ENCODE peak calls at places on chromosome 1, in four cellular contexts. One of them, this sample, is unnamed.
A peak's percentile ranks its signal among the peaks of the same experiment; 100 is the strongest.

GRCh38 chr1:57494679-57495078 is 70.8 kb upstream of the DAB1 start:
- DNase-seq in HepG2: no peak
- DNase-seq in GM12878: no peak
- DNase-seq in K562: no peak
- DNase-seq in this sample: no peak

GRCh38 chr1:4219826-4220225 is 319.8 kb upstream of the C1orf174 start:
- DNase-seq in GM12878: no peak
- DNase-seq in HepG2: peak; percentile 20
- DNase-seq in K562: no peak
- DNase-seq in this sample: no peak

GRCh38 chr1:217062566-217062965 is 339.3 kb upstream of the ESRRG start:
- DNase-seq in K562: no peak
- DNase-seq in HepG2: no peak
- DNase-seq in GM12878: no peak
- DNase-seq in this sample: no peak

GRCh38 chr1:203572134-203572625 is 54.5 kb upstream of the ATP2B4 start:
- DNase-seq in K562: no peak
- DNase-seq in GM12878: no peak
- DNase-seq in HepG2: no peak
- DNase-seq in this sample: peak; percentile 50

GRCh38 chr1:26190373-26190987 is at the start of gene CATSPER4:
- DNase-seq in K562: peak; percentile 74
- DNase-seq in HepG2: peak; percentile 54
- DNase-seq in GM12878: no peak
- DNase-seq in this sample: peak; percentile 79

GRCh38 chr1:218294531-218294930 is 9.4 kb downstream of the RRP15 start:
- DNase-seq in K562: no peak
- DNase-seq in HepG2: no peak
- DNase-seq in GM12878: no peak
- DNase-seq in this sample: no peak

GRCh38 chr1:40766560-40766959 is 17.0 kb upstream of the KCNQ4 start:
- DNase-seq in GM12878: no peak
- DNase-seq in HepG2: no peak
- DNase-seq in K562: no peak
- DNase-seq in this sample: no peak

GRCh38 chr1:7450772-7451171 is 320.3 kb upstream of the VAMP3 start:
- DNase-seq in GM12878: no peak
- DNase-seq in HepG2: no peak
- DNase-seq in K562: no peak
- DNase-seq in this sample: no peak

GRCh38 chr1:232599178-232600041 is 30.5 kb downstream of the SIPA1L2 start:
- DNase-seq in GM12878: no peak
- DNase-seq in HepG2: no peak
- DNase-seq in K562: no peak
- DNase-seq in this sample: no peak

GRCh38 chr1:162734047-162734446 is 56.5 kb upstream of the HSD17B7 start:
- DNase-seq in K562: no peak
- DNase-seq in GM12878: no peak
- DNase-seq in HepG2: no peak
- DNase-seq in this sample: no peak

GRCh38 chr1:226714148-226714547 is 24.9 kb downstream of the ITPKB start:
- DNase-seq in GM12878: no peak
- DNase-seq in HepG2: no peak
- DNase-seq in K562: no peak
- DNase-seq in this sample: no peak

GRCh38 chr1:8010080-8010664 is 15.9 kb downstream of the ERRFI1 start:
- DNase-seq in HepG2: no peak
- DNase-seq in GM12878: no peak
- DNase-seq in K562: no peak
- DNase-seq in this sample: no peak

GRCh38 chr1:167899253-167899681 is 14.7 kb downstream of the ADCY10 start:
- DNase-seq in K562: no peak
- DNase-seq in GM12878: peak; percentile 55
- DNase-seq in HepG2: no peak
- DNase-seq in this sample: no peak

DNA sequence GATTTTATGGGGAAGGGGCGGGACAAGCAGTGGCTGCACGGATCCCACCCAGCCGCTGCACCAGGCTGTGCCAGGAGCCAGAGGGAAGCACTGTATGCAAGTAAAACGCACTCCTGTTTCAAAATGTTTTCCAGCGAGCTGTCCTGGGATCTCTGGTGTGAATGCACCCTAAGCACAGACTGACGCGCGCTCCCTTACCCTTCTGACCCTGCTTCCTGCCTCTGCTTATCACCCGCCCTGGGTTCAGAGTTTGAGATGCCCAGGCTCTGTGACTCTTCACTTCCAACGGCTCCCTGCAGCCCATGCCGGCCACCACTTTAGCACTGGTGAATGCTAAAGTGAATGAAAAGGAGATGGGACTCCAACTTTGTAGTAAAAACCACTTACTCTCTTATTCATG is 131.2 kb downstream of the RHOU start:
- DNase-seq in HepG2: peak; percentile 80
- DNase-seq in K562: no peak
- DNase-seq in GM12878: no peak
- DNase-seq in this sample: no peak
- TF ChIP-seq ATF2 in HepG2: no peak
- TF ChIP-seq ATF2 in K562: no peak
- TF ChIP-seq ATF2 in GM12878: no peak
- TF ChIP-seq ATF2 in this sample: no peak

GRCh38 chr1:199612976-199613774 is 414.3 kb upstream of the NR5A2 start:
- DNase-seq in K562: no peak
- DNase-seq in HepG2: no peak
- DNase-seq in GM12878: no peak
- DNase-seq in this sample: no peak
- TF ChIP-seq ESRRA in K562: no peak
- TF ChIP-seq ESRRA in HepG2: no peak
- TF ChIP-seq ESRRA in GM12878: no peak
- TF ChIP-seq ESRRA in this sample: no peak

GRCh38 chr1:230083746-230084407 is 16.8 kb downstream of the GALNT2 start:
- DNase-seq in GM12878: no peak
- DNase-seq in K562: no peak
- DNase-seq in HepG2: no peak
- DNase-seq in this sample: no peak

GRCh38 chr1:230085178-230085515 is 18.1 kb downstream of the GALNT2 start:
- DNase-seq in GM12878: no peak
- DNase-seq in K562: no peak
- DNase-seq in HepG2: no peak
- DNase-seq in this sample: no peak

GRCh38 chr1:230083053-230083452 is 16.0 kb downstream of the GALNT2 start:
- DNase-seq in K562: no peak
- DNase-seq in HepG2: no peak
- DNase-seq in GM12878: no peak
- DNase-seq in this sample: no peak

GRCh38 chr1:230086152-230086551 is 19.1 kb downstream of the GALNT2 start:
- DNase-seq in K562: no peak
- DNase-seq in HepG2: no peak
- DNase-seq in GM12878: no peak
- DNase-seq in this sample: no peak

DNA sequence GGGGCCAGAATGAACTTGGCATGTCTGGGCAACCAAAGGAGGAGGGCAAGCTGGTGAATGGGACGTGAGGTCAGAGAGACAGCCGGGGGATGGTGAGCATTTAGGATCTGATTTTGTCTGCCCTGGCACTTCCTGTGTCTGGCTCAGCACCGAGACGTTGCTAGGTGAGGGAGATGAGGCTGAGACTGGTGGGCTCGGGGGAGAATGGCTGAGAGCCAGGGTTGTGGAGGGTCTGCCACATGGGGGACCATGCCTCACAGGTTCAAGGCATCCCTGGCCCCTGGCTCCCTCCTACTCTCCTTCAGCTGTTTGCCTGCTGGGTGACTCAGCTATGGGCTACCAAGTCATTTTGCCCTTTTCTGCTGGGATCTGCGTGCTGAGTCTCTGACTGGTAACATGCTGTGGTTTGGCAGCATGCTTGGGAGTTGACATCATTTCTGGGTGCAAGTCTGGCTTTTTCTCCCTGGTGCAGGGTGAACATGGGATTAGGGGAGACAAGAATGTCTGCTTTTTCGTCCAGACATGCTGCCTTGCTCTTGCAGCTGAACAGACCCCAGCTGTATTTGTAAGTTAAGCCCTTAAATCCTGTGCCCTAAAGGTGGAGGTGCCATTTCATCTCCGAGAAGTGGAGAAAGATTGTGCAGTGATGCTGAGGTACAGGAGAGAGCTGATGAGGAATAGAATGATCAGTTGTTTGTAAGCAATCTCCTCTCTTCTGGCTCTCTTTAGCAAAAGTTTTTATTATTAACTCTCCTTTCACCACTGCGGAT is 17.6 kb downstream of the GALNT2 start:
- DNase-seq in K562: no peak
- DNase-seq in HepG2: peak; percentile 59
- DNase-seq in GM12878: no peak
- DNase-seq in this sample: no peak
- TF ChIP-seq ATF2 in K562: no peak
- TF ChIP-seq ATF2 in HepG2: no peak
- TF ChIP-seq ATF2 in GM12878: no peak
- TF ChIP-seq ATF2 in this sample: no peak

DNA sequence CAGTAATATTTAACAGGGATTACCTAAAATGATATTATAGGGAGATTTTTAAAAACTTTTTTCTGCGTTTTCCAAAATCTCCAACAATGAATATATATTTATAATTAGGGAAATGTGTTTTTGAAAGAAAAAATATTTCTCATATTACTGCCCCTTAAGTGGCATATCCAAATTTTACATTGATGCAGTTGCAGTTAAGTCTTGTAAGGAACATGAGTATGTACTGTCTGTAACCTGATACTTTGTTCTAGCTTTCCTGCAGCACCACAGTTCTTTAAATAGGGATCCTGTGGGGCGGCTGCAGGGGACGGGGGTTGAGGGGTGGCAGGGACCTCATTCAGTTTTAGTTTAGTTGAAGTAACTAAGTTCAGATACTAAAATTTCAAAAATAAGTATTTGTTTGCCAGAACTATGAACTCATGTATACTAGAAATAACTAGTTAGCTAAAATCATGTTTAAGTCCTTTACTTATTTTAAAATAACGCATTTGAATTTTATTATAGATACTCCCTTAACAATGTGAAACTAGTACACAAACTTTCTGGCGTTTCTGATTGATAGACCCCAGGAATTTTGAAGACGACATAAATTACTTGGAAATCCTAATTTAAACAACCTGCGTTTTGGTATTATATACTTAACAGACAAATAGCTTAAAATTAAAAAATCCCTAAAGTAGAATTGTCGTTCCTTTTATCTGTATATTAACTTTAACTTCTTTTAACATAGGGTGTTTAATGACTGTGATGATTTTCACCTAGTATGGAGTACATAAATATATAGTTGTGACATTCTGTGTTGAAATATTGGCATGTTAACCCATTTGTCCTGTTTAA is 639 bp upstream of the DNAJB4 start:
- DNase-seq in HepG2: peak; percentile 77
- DNase-seq in K562: peak; percentile 58
- DNase-seq in GM12878: peak; percentile 65
- DNase-seq in this sample: peak; percentile 45
- TF ChIP-seq ESRRA in HepG2: no peak
- TF ChIP-seq ESRRA in K562: no peak
- TF ChIP-seq ESRRA in GM12878: no peak
- TF ChIP-seq ESRRA in this sample: no peak

GRCh38 chr1:205977348-205978014 is 25.7 kb downstream of the RAB7B start:
- DNase-seq in GM12878: peak; percentile 23
- DNase-seq in K562: peak; percentile 90
- DNase-seq in HepG2: peak; percentile 67
- DNase-seq in this sample: peak; percentile 82

GRCh38 chr1:205981257-205981656 is 21.9 kb downstream of the RAB7B start:
- DNase-seq in HepG2: no peak
- DNase-seq in GM12878: no peak
- DNase-seq in K562: no peak
- DNase-seq in this sample: no peak

GRCh38 chr1:205978676-205979075 is 24.5 kb downstream of the RAB7B start:
- DNase-seq in K562: no peak
- DNase-seq in GM12878: no peak
- DNase-seq in HepG2: no peak
- DNase-seq in this sample: no peak

GRCh38 chr1:205979301-205979700 is 23.9 kb downstream of the RAB7B start:
- DNase-seq in K562: no peak
- DNase-seq in GM12878: no peak
- DNase-seq in HepG2: no peak
- DNase-seq in this sample: no peak

DNA sequence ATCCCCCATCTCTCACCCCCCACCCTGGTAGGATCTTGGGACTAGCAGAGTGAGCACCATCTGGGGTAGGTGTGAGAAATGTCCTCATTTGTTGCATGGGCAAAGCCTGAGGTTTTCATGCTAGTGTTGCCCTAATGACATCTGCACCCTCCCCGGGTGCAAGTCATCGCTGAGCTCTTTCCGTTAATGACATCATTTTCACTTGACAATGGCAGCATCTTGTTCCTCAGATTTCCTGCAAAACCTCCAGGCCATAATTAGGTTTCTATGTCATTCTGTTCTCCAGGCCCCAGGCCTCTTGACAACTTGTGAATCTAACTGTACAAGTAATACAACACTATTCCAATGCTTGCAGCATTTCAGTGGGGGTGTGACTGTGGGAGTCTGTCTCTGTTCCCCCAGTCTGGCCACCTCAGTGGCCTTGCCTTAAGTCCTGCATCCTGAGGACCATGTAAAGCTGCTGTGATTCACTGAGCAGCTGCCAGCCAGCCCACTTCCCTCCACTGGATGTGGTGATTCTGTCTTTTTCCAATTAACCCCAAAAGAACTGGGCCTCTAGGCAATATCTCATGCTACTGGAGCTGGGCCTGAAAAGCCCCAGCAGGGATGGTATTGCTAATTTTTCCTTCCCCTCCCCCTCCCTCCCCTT is 22.9 kb downstream of the RAB7B start:
- DNase-seq in K562: no peak
- DNase-seq in HepG2: no peak
- DNase-seq in GM12878: no peak
- DNase-seq in this sample: no peak
- TF ChIP-seq ATF2 in K562: no peak
- TF ChIP-seq ATF2 in HepG2: no peak
- TF ChIP-seq ATF2 in GM12878: no peak
- TF ChIP-seq ATF2 in this sample: no peak

DNA sequence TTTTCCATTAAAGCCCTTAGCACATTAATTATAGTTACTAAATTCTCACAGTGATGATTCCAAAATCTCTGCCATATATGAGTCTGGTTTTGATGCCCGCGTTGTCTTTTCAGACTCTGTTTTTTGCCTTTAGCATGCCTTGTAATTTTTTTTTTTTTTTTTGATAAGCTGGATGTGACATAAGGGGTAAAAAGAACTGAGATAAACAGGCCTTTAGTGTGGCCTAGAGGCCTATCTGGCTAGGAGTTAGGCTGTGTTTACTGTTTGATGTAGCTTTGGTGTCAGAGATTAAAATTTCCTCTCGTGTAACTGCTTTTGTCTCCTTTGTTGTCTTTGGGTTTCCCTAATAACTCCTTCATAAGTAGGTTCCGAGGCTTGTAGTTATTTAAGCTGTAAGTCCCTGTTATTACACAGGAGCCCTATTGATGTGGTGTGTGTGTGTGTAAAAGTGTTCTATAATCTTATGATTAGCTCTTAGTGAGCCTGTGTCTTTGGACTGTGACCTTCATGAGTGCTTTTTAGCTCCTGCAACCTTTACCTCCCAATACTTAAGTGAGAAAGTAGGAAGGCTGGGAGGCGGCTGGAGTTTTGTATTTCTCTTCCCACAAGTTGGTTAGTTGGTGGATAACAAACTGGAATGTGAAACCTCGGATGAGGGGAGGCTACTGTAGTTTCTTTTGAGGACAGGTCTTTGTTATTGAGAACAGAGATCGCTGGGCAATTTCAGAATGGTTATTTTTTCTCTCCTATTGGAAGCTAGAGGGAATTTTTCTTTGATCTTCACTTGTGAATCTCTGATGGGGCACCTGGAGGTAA is 19.3 kb downstream of the HS2ST1 start:
- DNase-seq in HepG2: peak; percentile 52
- DNase-seq in GM12878: no peak
- DNase-seq in K562: no peak
- DNase-seq in this sample: no peak
- TF ChIP-seq ESRRA in HepG2: no peak
- TF ChIP-seq ESRRA in GM12878: no peak
- TF ChIP-seq ESRRA in K562: peak; percentile 25
- TF ChIP-seq ESRRA in this sample: no peak

This sample was measured in WTC11.